ENCODE peak calls at places on chromosome 20, in six cellular contexts. One of them, this sample, is unnamed.

GRCh38 chr20:39607124-39607523 is 645.0 kb downstream of the DHX35 start:
- DNase-seq in H1: no peak
- DNase-seq in SK-N-SH: no peak
- DNase-seq in HepG2: no peak
- DNase-seq in HCT116: no peak
- DNase-seq in GM12878: no peak
- DNase-seq in this sample: no peak

GRCh38 chr20:45970646-45971424 is 1.2 kb downstream of the ZNF335 start:
- DNase-seq in H1: no peak
- DNase-seq in SK-N-SH: peak
- DNase-seq in HepG2: no peak
- DNase-seq in HCT116: no peak
- DNase-seq in GM12878: no peak
- DNase-seq in this sample: no peak

GRCh38 chr20:41177636-41178035 is 40.3 kb downstream of the PLCG1 start:
- DNase-seq in H1: peak
- DNase-seq in SK-N-SH: no peak
- DNase-seq in HepG2: no peak
- DNase-seq in HCT116: peak
- DNase-seq in GM12878: no peak
- DNase-seq in this sample: no peak

GRCh38 chr20:4978050-4978918 is 23.0 kb downstream of the SLC23A2 start:
- DNase-seq in H1: no peak
- DNase-seq in SK-N-SH: no peak
- DNase-seq in HepG2: no peak
- DNase-seq in HCT116: no peak
- DNase-seq in GM12878: no peak
- DNase-seq in this sample: no peak

GRCh38 chr20:57398901-57399535 is 7.8 kb downstream of the RBM38 start:
- DNase-seq in H1: no peak
- DNase-seq in SK-N-SH: no peak
- DNase-seq in HepG2: no peak
- DNase-seq in HCT116: no peak
- DNase-seq in GM12878: no peak
- DNase-seq in this sample: no peak

GRCh38 chr20:10853176-10853575 is 179.4 kb upstream of the JAG1 start:
- DNase-seq in H1: no peak
- DNase-seq in SK-N-SH: no peak
- DNase-seq in HepG2: no peak
- DNase-seq in HCT116: no peak
- DNase-seq in GM12878: no peak
- DNase-seq in this sample: no peak

GRCh38 chr20:11585752-11586352 is 331.8 kb upstream of the BTBD3 start:
- DNase-seq in H1: no peak
- DNase-seq in SK-N-SH: no peak
- DNase-seq in HepG2: peak
- DNase-seq in HCT116: peak
- DNase-seq in GM12878: no peak
- DNase-seq in this sample: no peak

GRCh38 chr20:33926425-33926824 is 67.3 kb upstream of the RALY start:
- DNase-seq in H1: no peak
- DNase-seq in SK-N-SH: no peak
- DNase-seq in HepG2: no peak
- DNase-seq in HCT116: no peak
- DNase-seq in GM12878: no peak
- DNase-seq in this sample: no peak

GRCh38 chr20:63205896-63206295 is 10.0 kb downstream of the YTHDF1 start:
- DNase-seq in H1: no peak
- DNase-seq in SK-N-SH: no peak
- DNase-seq in HepG2: no peak
- DNase-seq in HCT116: no peak
- DNase-seq in GM12878: no peak
- DNase-seq in this sample: no peak

GRCh38 chr20:41293269-41294037 is 24.1 kb downstream of the ZHX3 start:
- DNase-seq in H1: no peak
- DNase-seq in SK-N-SH: no peak
- DNase-seq in HepG2: no peak
- DNase-seq in HCT116: no peak
- DNase-seq in GM12878: no peak
- DNase-seq in this sample: no peak

GRCh38 chr20:5222919-5223634 is 93.7 kb downstream of the PROKR2 start:
- DNase-seq in H1: peak
- DNase-seq in SK-N-SH: no peak
- DNase-seq in HepG2: peak
- DNase-seq in HCT116: peak
- DNase-seq in GM12878: peak
- DNase-seq in this sample: peak

GRCh38 chr20:24699321-24700165 is 230.1 kb downstream of the SYNDIG1 start:
- DNase-seq in H1: no peak
- DNase-seq in SK-N-SH: no peak
- DNase-seq in HepG2: no peak
- DNase-seq in HCT116: no peak
- DNase-seq in GM12878: no peak
- DNase-seq in this sample: no peak

GRCh38 chr20:34452281-34452982 is 63.8 kb upstream of the DYNLRB1 start:
- DNase-seq in H1: no peak
- DNase-seq in SK-N-SH: peak
- DNase-seq in HepG2: no peak
- DNase-seq in HCT116: no peak
- DNase-seq in GM12878: no peak
- DNase-seq in this sample: no peak

GRCh38 chr20:54268941-54269340 is 61.1 kb downstream of the PFDN4 start:
- DNase-seq in H1: peak
- DNase-seq in SK-N-SH: no peak
- DNase-seq in HepG2: peak
- DNase-seq in HCT116: no peak
- DNase-seq in GM12878: no peak
- DNase-seq in this sample: peak

GRCh38 chr20:62710886-62711702 is 2.5 kb downstream of the NTSR1 start:
- DNase-seq in H1: no peak
- DNase-seq in SK-N-SH: peak
- DNase-seq in HepG2: no peak
- DNase-seq in HCT116: no peak
- DNase-seq in GM12878: no peak
- DNase-seq in this sample: peak

GRCh38 chr20:51525241-51526104 is 17.0 kb downstream of the NFATC2 start:
- DNase-seq in H1: no peak
- DNase-seq in SK-N-SH: no peak
- DNase-seq in HepG2: no peak
- DNase-seq in HCT116: no peak
- DNase-seq in GM12878: no peak
- DNase-seq in this sample: no peak

GRCh38 chr20:1327241-1327653 is 1.7 kb downstream of the SDCBP2 start:
- DNase-seq in H1: no peak
- DNase-seq in SK-N-SH: no peak
- DNase-seq in HepG2: no peak
- DNase-seq in HCT116: no peak
- DNase-seq in GM12878: no peak
- DNase-seq in this sample: no peak

GRCh38 chr20:10505320-10506226 is 70.5 kb downstream of the SLX4IP start:
- DNase-seq in H1: no peak
- DNase-seq in SK-N-SH: no peak
- DNase-seq in HepG2: no peak
- DNase-seq in HCT116: no peak
- DNase-seq in GM12878: no peak
- DNase-seq in this sample: peak

GRCh38 chr20:61932711-61933480 is 132.8 kb downstream of the TAF4 start:
- DNase-seq in H1: no peak
- DNase-seq in SK-N-SH: no peak
- DNase-seq in HepG2: no peak
- DNase-seq in HCT116: no peak
- DNase-seq in GM12878: no peak
- DNase-seq in this sample: no peak

GRCh38 chr20:18427214-18427613 is 39.6 kb downstream of the DZANK1 start:
- DNase-seq in H1: no peak
- DNase-seq in SK-N-SH: no peak
- DNase-seq in HepG2: no peak
- DNase-seq in HCT116: no peak
- DNase-seq in GM12878: no peak
- DNase-seq in this sample: no peak

GRCh38 chr20:18416478-18416877 is 50.4 kb downstream of the DZANK1 start:
- DNase-seq in H1: no peak
- DNase-seq in SK-N-SH: no peak
- DNase-seq in HepG2: peak
- DNase-seq in HCT116: no peak
- DNase-seq in GM12878: no peak
- DNase-seq in this sample: no peak

GRCh38 chr20:18421608-18422007 is 45.2 kb downstream of the DZANK1 start:
- DNase-seq in H1: no peak
- DNase-seq in SK-N-SH: no peak
- DNase-seq in HepG2: no peak
- DNase-seq in HCT116: no peak
- DNase-seq in GM12878: no peak
- DNase-seq in this sample: no peak
- TF ChIP-seq JUND in H1: no peak
- TF ChIP-seq JUND in SK-N-SH: no peak
- TF ChIP-seq JUND in HepG2: no peak
- TF ChIP-seq JUND in HCT116: no peak
- TF ChIP-seq JUND in GM12878: no peak
- TF ChIP-seq JUND in this sample: no peak

GRCh38 chr20:49593441-49594142 is 25.7 kb upstream of the PTGIS start:
- DNase-seq in H1: no peak
- DNase-seq in SK-N-SH: no peak
- DNase-seq in HepG2: no peak
- DNase-seq in HCT116: no peak
- DNase-seq in GM12878: no peak
- DNase-seq in this sample: no peak
- TF ChIP-seq JUND in H1: no peak
- TF ChIP-seq JUND in SK-N-SH: no peak
- TF ChIP-seq JUND in HepG2: no peak
- TF ChIP-seq JUND in HCT116: no peak
- TF ChIP-seq JUND in GM12878: no peak
- TF ChIP-seq JUND in this sample: no peak

DNA sequence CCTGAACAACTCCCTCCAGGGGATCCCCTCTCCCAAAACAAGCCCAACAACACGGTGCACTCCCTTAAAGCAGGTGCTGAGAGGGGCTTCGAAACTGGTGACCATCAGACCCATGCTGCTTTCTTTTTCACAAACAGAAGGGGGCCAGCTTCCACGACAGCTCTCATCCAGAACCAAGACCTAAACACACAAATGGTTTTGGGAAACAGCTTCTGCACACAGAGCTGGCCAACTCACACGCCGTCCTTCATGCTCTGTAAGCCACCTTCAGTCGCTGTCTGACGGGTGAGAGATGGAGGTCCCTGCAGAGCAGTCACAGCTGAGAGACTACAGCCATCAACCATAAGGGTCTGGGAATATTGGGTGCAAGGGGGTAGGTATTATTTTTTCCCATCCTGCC is 76.3 kb downstream of the ZMYND8 start:
- DNase-seq in H1: no peak
- DNase-seq in SK-N-SH: no peak
- DNase-seq in HepG2: no peak
- DNase-seq in HCT116: no peak
- DNase-seq in GM12878: no peak
- DNase-seq in this sample: no peak
- TF ChIP-seq JUND in H1: no peak
- TF ChIP-seq JUND in SK-N-SH: no peak
- TF ChIP-seq JUND in HepG2: no peak
- TF ChIP-seq JUND in HCT116: no peak
- TF ChIP-seq JUND in GM12878: no peak
- TF ChIP-seq JUND in this sample: no peak

GRCh38 chr20:3046677-3047462 is 1.0 kb downstream of the MRPS26 start:
- DNase-seq in H1: no peak
- DNase-seq in SK-N-SH: no peak
- DNase-seq in HepG2: peak
- DNase-seq in HCT116: peak
- DNase-seq in GM12878: no peak
- DNase-seq in this sample: peak
- TF ChIP-seq JUND in H1: no peak
- TF ChIP-seq JUND in SK-N-SH: no peak
- TF ChIP-seq JUND in HepG2: no peak
- TF ChIP-seq JUND in HCT116: no peak
- TF ChIP-seq JUND in GM12878: no peak
- TF ChIP-seq JUND in this sample: no peak